ENCODE peak calls at places on chromosomes 3 and 15, in four cellular contexts. X is Calu3, M is glutamatergic neuron, H is adrenal gland. R is an unnamed sample.

GRCh38 chr3:35758358-35758757 is 119.0 kb downstream of the ARPP21 start:
- DNase-seq in H (no peak), X (no peak), M (no peak), R (no peak)

GRCh38 chr15:92123848-92124631 is 269.6 kb upstream of the ST8SIA2 start:
- DNase-seq in M (peak), X (no peak), H (no peak), R (no peak)

GRCh38 chr3:186368164-186368563 is 6.1 kb upstream of the DGKG start:
- DNase-seq in X (no peak), M (no peak), H (no peak), R (no peak)

GRCh38 chr3:126481808-126482502 is 6.3 kb upstream of the ZXDC start:
- DNase-seq in M (no peak), H (peak), X (no peak), R (no peak)

GRCh38 chr15:62636823-62637320 is 405.7 kb upstream of the TPM1 start:
- DNase-seq in M (no peak), H (no peak), X (no peak), R (no peak)

GRCh38 chr3:140442621-140443020 is 235.2 kb upstream of the TRIM42 start:
- DNase-seq in H (peak), X (no peak), M (no peak), R (no peak)

GRCh38 chr3:12138044-12138443 is 20.7 kb downstream of the TIMP4 start:
- DNase-seq in X (peak), M (peak), H (peak), R (no peak)

GRCh38 chr3:38168151-38168987 is 3.0 kb downstream of the OXSR1 start:
- DNase-seq in X (no peak), H (no peak), M (no peak), R (no peak)

GRCh38 chr15:61651267-61651666 is 409.0 kb downstream of the VPS13C start:
- DNase-seq in X (no peak), H (no peak), M (no peak), R (no peak)

GRCh38 chr3:75242012-75242411 is 422.1 kb upstream of the FRG2C start:
- DNase-seq in H (no peak), M (no peak), X (no peak), R (no peak)

GRCh38 chr15:43932907-43933306 is 106.1 kb downstream of the WDR76 start:
- DNase-seq in M (peak), H (no peak), X (no peak), R (no peak)

GRCh38 chr3:185959609-185960517 is 22.0 kb upstream of the TRA2B start:
- DNase-seq in M (no peak), H (peak), X (peak), R (no peak)

GRCh38 chr15:47460775-47461174 is 256.5 kb upstream of the SEMA6D start:
- DNase-seq in M (no peak), X (no peak), H (no peak), R (no peak)

GRCh38 chr3:150793641-150794040 is 30.7 kb upstream of the SIAH2 start:
- DNase-seq in X (no peak), H (no peak), M (no peak), R (no peak)
- TF ChIP-seq CTCF in X (no peak), H (no peak), M (no peak), R (no peak)

DNA sequence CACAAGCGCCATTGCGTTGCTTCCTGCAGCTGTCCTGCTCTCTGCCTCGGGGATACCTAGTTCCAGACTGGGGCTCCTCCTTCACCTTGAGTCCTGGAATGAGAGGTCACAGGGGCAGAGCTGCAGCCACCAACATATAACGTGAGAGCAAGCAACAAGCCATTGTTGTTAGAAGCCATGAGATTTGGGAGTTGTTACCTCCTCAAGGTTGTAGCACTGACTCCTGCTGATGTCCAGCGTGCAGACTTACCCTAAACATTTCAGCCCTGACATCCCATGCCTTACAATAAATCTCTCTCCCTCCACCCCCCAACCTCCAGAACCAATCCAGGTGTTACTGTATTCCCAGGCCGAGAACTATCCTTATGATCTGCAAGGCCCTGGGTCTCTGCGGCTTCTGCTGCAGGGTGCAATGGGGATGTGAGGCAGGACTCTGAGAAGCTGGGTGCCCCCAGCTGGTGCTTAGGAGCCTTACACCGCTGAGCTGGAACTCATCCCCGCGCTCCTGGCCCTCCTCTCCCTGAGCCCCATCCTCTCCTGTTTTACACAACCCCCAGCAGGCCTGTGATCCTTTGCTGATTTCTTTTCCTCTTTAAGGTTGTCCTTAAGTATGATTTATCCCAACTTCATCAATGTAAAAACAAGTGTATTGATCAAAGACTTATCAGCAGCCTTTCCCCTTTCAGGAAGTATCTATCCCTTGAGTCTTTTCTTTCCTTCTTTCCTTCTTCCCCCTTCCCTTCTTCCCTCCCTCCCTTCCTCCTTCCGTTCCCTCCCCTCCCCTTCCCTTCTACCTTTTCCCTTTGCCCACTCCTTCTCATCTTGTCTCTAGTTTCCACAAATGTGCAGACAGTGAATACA is 84.2 kb upstream of the ABHD2 start:
- DNase-seq in H (no peak), X (no peak), M (peak), R (no peak)
- TF ChIP-seq CTCF in H (peak), X (no peak), M (peak), R (peak)

GRCh38 chr15:69410290-69410874 is 3.8 kb upstream of the KIF23 start:
- DNase-seq in X (peak), M (no peak), H (peak), R (no peak)
- TF ChIP-seq CTCF in X (no peak), M (no peak), H (no peak), R (peak)

GRCh38 chr15:89673162-89673506 is 6.0 kb downstream of the PLIN1 start:
- DNase-seq in H (no peak), X (no peak), M (peak), R (peak)
- TF ChIP-seq CTCF in H (peak), X (no peak), M (peak), R (peak)

DNA sequence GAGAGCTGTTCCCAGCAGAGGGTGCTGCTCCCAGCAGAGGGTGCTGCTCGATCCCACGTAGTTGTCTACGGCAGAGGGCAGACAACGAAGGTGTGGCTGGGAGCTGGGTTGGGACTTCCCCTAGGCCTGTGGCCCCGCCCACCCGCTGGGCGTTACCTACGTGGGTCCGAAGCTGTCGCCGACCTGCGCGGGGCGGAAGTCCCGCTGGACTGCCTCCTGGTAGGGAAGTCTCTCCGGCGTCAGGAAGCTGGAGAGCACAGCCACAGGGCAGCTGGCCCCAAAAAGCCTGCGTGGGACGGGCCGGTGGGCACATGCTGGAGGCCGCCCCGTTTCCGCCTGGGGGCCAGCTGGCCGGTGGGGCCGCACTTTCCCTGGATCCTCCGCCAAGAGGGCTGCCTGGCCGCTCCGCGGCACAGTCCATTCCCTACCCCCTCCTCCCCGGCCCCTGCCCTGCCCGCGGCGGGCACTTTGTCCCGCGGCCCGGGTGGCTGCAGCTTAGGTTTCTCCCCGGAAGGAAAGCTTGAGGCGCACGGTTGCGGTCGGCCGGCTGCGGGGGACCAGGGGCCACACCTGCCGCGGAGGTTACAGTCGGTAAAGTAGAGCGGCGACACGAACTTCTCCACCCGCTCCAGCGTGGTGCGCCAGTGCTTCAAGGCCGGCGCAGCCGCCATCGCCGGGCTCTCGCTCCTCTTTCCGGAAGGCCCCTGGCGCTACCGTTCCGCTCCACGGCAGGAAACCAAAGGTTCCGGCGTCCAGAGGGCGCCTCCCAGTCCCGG is at the start of gene MAN2C1:
- DNase-seq in X (peak), M (peak), H (peak), R (peak)
- TF ChIP-seq CTCF in X (peak), M (no peak), H (peak), R (peak)

DNA sequence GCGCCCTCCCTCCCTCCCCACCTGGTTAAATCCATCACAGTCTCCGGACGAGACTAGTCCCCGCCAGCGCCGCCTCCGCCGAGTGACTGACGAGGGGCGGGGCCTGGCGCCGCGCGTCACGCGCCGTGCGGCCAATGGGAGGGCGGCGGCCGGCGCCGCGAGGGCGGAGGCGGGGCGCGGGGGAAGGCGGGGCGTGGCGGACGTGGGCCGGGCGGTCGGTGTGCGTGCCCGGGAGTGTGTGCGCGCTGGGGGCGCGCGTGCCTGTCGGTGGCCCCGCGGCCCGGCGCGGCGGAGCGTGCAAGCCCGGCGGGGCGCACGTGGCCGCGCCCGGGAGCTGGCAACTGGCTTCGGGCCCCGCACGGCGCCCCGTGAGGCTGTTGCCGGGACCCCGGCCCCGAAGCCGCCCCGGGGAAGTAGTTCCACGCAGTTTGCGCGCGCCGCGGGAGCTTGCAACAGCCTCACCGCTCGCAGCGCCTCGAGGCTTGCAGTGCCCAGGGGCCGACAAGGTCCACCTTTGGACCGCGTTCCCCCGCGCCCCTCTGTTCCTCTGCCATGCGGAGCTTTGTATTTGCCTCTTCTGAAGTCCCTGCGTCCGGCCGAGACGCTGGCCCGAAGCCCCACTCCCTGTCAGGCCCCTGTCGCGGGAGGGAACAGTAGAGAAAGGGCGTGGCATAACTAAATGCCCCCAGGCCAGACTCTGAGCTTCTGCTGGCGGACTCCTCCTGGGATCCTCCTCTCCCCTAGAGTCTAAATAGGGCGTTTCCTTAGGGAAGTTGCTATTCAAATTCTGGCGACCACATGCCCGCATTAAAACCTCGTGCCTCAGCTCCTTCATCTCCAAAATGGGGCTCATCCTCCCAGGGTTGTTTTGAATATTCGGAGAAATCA is 400.9 kb downstream of the SHQ1 start:
- DNase-seq in X (peak), M (peak), H (peak), R (peak)
- TF ChIP-seq CTCF in X (no peak), M (no peak), H (no peak), R (peak)